ENCODE peak calls at places on chromosomes 2 and 18, in seven cellular contexts. I, H, U, W, Y, B and P are unnamed samples. For H3K4me1, the result is how much of the 10 kb centered on the place peaks cover.

GRCh38 chr18:48611196-48611595 is 72.4 kb downstream of the CTIF start:
- DNase-seq in I (no peak), H (no peak), U (no peak), W (no peak), Y (no peak), B (no peak), P (no peak)

GRCh38 chr18:36446059-36446458 is 148.5 kb downstream of the FHOD3 start:
- DNase-seq in I (no peak), H (no peak), U (no peak), W (no peak), Y (no peak), B (no peak), P (peak)

GRCh38 chr2:9813312-9814128 is 29.8 kb upstream of the TAF1B start:
- DNase-seq in I (peak), H (peak), U (peak), W (peak), Y (no peak), B (peak), P (peak)

GRCh38 chr2:8255448-8255800 is 426.4 kb upstream of the ID2 start:
- DNase-seq in I (peak), H (no peak), U (no peak), W (no peak), Y (no peak), B (no peak), P (peak)

GRCh38 chr2:121142452-121142851 is 142.6 kb downstream of the TFCP2L1 start:
- DNase-seq in I (no peak), H (no peak), U (no peak), W (no peak), Y (no peak), B (no peak), P (no peak)

GRCh38 chr2:92074549-92074898 is 2796.7 kb upstream of the TEKT4 start:
- DNase-seq in I (peak), H (peak), U (no peak), W (no peak), Y (no peak), B (no peak), P (no peak)

GRCh38 chr2:54470241-54470938 is 14.3 kb downstream of the SPTBN1 start:
- DNase-seq in I (no peak), H (no peak), U (peak), W (no peak), Y (no peak), B (no peak), P (peak)

GRCh38 chr2:16722121-16722520 is 56.5 kb upstream of the CYRIA start:
- DNase-seq in I (no peak), H (no peak), U (no peak), W (no peak), Y (no peak), B (no peak), P (no peak)

GRCh38 chr18:45793295-45793965 is 32.0 kb upstream of the SIGLEC15 start:
- DNase-seq in I (no peak), H (no peak), U (peak), W (no peak), Y (peak), B (no peak), P (peak)

GRCh38 chr2:203453858-203454451 is 81.1 kb downstream of the RAPH1 start:
- DNase-seq in I (no peak), H (no peak), U (peak), W (peak), Y (no peak), B (peak), P (peak)

DNA sequence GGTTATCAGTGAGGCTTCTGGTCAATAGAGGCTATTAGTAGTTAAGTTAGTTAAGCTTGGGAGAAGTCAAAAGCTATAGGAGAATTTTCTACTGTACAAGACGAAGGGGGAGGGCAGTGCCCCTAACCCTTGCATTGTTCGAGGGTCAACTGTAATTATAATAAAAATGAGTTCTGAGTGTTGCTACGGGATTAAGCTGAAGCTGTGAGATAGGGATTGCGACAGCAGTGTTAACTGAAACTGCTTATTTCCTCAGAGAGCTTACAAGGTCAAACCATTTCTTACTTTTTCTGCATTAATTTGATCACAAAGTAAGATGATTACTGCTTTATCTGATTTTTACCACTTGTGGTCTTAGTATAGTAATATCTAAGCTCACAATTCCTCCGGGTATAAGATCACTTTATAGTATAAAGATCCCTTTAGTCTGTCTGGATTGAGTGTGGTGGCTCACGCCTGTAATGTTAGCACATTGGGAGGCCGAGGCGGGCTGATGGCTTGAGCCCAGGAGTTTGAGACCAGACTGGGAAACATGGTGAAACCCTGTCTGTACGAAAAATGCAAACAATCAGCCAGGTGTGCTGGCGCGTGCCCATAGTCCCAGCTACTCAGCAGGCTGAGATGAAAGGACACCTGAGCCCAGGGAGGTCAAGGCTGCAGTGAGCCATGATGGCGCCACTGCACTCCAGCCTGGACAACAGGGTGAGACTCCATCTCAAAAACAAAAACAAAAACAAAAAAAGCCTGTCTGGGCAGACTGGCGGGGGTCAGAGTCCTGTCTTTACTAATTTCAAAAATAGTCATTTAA is 119.5 kb upstream of the TLK1 start:
- DNase-seq in I (no peak), H (no peak), U (no peak), W (no peak), Y (no peak), B (no peak), P (no peak)
- H3K27ac ChIP-seq in I (no peak), H (no peak), U (no peak), W (no peak), Y (no peak), B (no peak), P (no peak)

GRCh38 chr2:234954551-234954992 is 2.8 kb downstream of the SH3BP4 start:
- DNase-seq in I (no peak), H (no peak), U (peak), W (no peak), Y (no peak), B (no peak), P (peak)

GRCh38 chr2:234958311-234958710 is 6.5 kb downstream of the SH3BP4 start:
- DNase-seq in I (no peak), H (no peak), U (no peak), W (no peak), Y (no peak), B (no peak), P (no peak)

GRCh38 chr2:234957533-234958135 is 5.8 kb downstream of the SH3BP4 start:
- DNase-seq in I (no peak), H (no peak), U (peak), W (no peak), Y (no peak), B (no peak), P (peak)

GRCh38 chr2:234955091-234955511 is 3.3 kb downstream of the SH3BP4 start:
- DNase-seq in I (no peak), H (no peak), U (no peak), W (no peak), Y (no peak), B (no peak), P (no peak)

GRCh38 chr2:234955971-234956509 is 4.2 kb downstream of the SH3BP4 start:
- DNase-seq in I (no peak), H (no peak), U (no peak), W (no peak), Y (no peak), B (no peak), P (no peak)
- H3K4me1 ChIP-seq in I (under half), H (half or more), U (under half), W (under half), Y (half or more), B (under half), P (half or more)

GRCh38 chr2:236168110-236169067 is at the start of gene GBX2:
- DNase-seq in I (peak), H (no peak), U (peak), W (no peak), Y (no peak), B (no peak), P (peak)
- H3K27ac ChIP-seq in I (no peak), H (no peak), U (no peak), W (no peak), Y (no peak), B (no peak), P (no peak)

GRCh38 chr2:113896791-113897190 is 6.9 kb downstream of the ACTR3 start:
- DNase-seq in I (no peak), H (no peak), U (peak), W (no peak), Y (no peak), B (no peak), P (peak)
- H3K4me1 ChIP-seq in I (under half), H (half or more), U (under half), W (half or more), Y (under half), B (half or more), P (half or more)

GRCh38 chr2:32715391-32715841 is 87.6 kb downstream of the TTC27 start:
- DNase-seq in I (no peak), H (no peak), U (no peak), W (no peak), Y (peak), B (no peak), P (no peak)
- H3K27ac ChIP-seq in I (no peak), H (peak), U (no peak), W (no peak), Y (peak), B (no peak), P (no peak)

DNA sequence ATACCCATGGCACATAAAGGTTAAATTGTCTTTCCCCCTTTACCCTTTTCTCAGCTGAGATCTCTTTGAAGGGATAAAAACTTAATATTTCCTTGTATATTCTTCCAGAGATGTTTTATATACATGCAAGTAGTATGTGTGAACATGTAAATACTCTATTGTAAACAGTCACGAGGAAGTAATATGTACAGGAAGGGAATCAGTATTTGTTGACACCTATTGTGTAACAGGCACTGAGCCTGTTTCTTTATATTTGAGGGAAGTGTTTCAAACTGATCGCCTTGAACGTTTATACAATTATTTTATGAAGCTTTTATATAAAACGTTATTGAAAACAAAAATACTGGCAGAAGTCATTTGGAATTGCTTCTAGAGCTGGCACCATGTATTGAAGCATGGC is 13.2 kb downstream of the RALBP1 start:
- DNase-seq in I (no peak), H (no peak), U (no peak), W (no peak), Y (no peak), B (no peak), P (no peak)
- H3K4me1 ChIP-seq in I (under half), H (under half), U (under half), W (under half), Y (under half), B (under half), P (under half)

DNA sequence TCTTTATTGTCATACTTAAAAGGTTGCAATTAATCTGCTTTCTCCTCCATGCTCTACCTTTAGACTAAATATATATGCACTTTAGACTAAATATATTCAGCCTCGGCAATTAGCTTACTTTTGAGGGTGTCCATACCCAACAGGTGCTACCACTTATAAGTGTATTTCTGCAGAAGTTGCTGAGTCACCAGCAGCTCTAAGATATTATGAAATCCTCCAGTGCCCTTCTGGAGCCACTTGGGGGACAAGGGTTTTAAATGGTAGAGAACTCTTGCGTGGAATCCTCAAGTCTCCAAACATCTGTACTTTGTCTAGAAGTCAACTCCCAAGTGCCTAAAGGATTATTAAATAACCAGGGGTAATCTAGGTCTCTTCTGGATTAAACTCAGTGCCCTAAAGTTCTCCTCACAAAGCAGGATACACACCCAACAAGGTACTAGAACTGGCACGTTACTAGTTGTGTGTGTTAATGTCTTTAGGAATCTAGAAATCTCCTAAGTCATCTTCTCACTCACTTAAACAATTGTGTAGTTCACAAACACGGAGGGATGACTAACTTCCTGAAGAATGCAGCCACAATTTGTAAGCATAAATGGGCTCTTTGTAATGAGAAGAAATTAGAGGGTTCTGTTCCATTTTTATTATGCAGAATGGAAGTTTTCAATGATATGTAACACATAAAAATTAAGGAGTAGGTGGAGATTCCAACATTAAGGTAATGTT is 159.7 kb downstream of the CD226 start:
- DNase-seq in I (no peak), H (no peak), U (peak), W (no peak), Y (peak), B (no peak), P (peak)
- H3K27ac ChIP-seq in I (no peak), H (no peak), U (no peak), W (peak), Y (peak), B (no peak), P (peak)

GRCh38 chr2:29212009-29212408 is 96.8 kb downstream of the CLIP4 start:
- DNase-seq in I (peak), H (no peak), U (no peak), W (no peak), Y (no peak), B (no peak), P (peak)

GRCh38 chr2:29206941-29207340 is 91.7 kb downstream of the CLIP4 start:
- DNase-seq in I (no peak), H (no peak), U (no peak), W (no peak), Y (no peak), B (no peak), P (no peak)

GRCh38 chr2:29202819-29203495 is 87.7 kb downstream of the CLIP4 start:
- DNase-seq in I (peak), H (no peak), U (no peak), W (no peak), Y (no peak), B (no peak), P (no peak)

GRCh38 chr2:29209551-29209950 is 94.3 kb downstream of the CLIP4 start:
- DNase-seq in I (no peak), H (no peak), U (no peak), W (no peak), Y (no peak), B (no peak), P (no peak)

GRCh38 chr2:29207352-29207751 is 92.1 kb downstream of the CLIP4 start:
- DNase-seq in I (no peak), H (no peak), U (no peak), W (no peak), Y (no peak), B (no peak), P (no peak)
- H3K4me1 ChIP-seq in I (under half), H (under half), U (under half), W (under half), Y (under half), B (under half), P (under half)